ENCODE peak calls at places on chromosomes 2 and 18, in nine cellular contexts. N is neural progenitor cell, V is GM06990, Z is DND-41, X is AG08395, Q is germinal center, J is EH, K is A172, B is Peyer's patch. A is an unnamed sample.
A peak's percentile ranks its signal among the peaks of the same experiment; 100 is the strongest.

GRCh38 chr2:66013456-66013855 is 421.5 kb upstream of the MEIS1 start:
- DNase-seq in N (no peak), V (no peak), Z (no peak), X (no peak), Q (no peak), J (peak; percentile 3), K (peak; percentile 31), B (no peak), A (no peak)

GRCh38 chr18:48767090-48767670 is 183.6 kb downstream of the SMAD7 start:
- DNase-seq in N (no peak), V (no peak), Z (no peak), X (peak; percentile 70), Q (no peak), J (peak; percentile 93), K (no peak), B (no peak), A (no peak)

GRCh38 chr2:131010566-131010965 is 82.7 kb downstream of the FAM168B start:
- DNase-seq in N (no peak), V (no peak), Z (peak; percentile 76), X (no peak), Q (no peak), J (no peak), K (no peak), B (no peak), A (no peak)

GRCh38 chr2:171678619-171679018 is 8.7 kb upstream of the DYNC1I2 start:
- DNase-seq in N (no peak), V (no peak), Z (no peak), X (no peak), Q (no peak), J (no peak), K (no peak), B (no peak), A (no peak)

GRCh38 chr2:38517284-38517683 is 85.4 kb downstream of the HNRNPLL start:
- DNase-seq in N (no peak), V (no peak), Z (no peak), X (no peak), Q (no peak), J (no peak), K (no peak), B (no peak), A (no peak)

GRCh38 chr2:8543412-8544167 is 138.3 kb upstream of the ID2 start:
- DNase-seq in N (no peak), V (peak; percentile 93), Z (peak; percentile 87), X (peak; percentile 92), Q (no peak), J (peak; percentile 92), K (peak; percentile 96), B (peak; percentile 60), A (peak; percentile 70)

GRCh38 chr2:84970266-84970955 is 550 bp upstream of the KCMF1 start:
- DNase-seq in N (peak; percentile 81), V (peak; percentile 81), Z (peak; percentile 56), X (peak; percentile 41), Q (peak; percentile 81), J (peak; percentile 60), K (peak; percentile 29), B (peak; percentile 59), A (peak; percentile 66)

GRCh38 chr2:179985163-179985820 is 21.8 kb downstream of the CWC22 start:
- DNase-seq in N (no peak), V (no peak), Z (no peak), X (no peak), Q (no peak), J (no peak), K (no peak), B (no peak), A (no peak)

GRCh38 chr2:69616755-69617154 is 26.8 kb downstream of the AAK1 start:
- DNase-seq in N (no peak), V (peak; percentile 21), Z (no peak), X (no peak), Q (no peak), J (no peak), K (peak; percentile 53), B (no peak), A (no peak)

GRCh38 chr2:6835467-6835866 is 30.2 kb downstream of the CMPK2 start:
- DNase-seq in N (no peak), V (no peak), Z (peak; percentile 19), X (no peak), Q (no peak), J (no peak), K (peak; percentile 64), B (no peak), A (no peak)